ENCODE peak calls at places on chromosomes 3 and 15, in five cellular contexts. One of them, this sample, is unnamed.

GRCh38 chr3:190585771-190586630 is 72.1 kb downstream of the IL1RAP start:
- DNase-seq in IMR-90: peak
- DNase-seq in effector CD4-positive, alpha-beta T cell: no peak
- DNase-seq in body of pancreas: no peak
- DNase-seq in A673: peak
- DNase-seq in this sample: peak

GRCh38 chr3:882526-882925 is 210.3 kb upstream of the CNTN6 start:
- DNase-seq in body of pancreas: no peak
- DNase-seq in A673: no peak
- DNase-seq in IMR-90: no peak
- DNase-seq in effector CD4-positive, alpha-beta T cell: no peak
- DNase-seq in this sample: no peak

GRCh38 chr15:79007066-79007465 is 62.2 kb upstream of the CTSH start:
- DNase-seq in A673: peak
- DNase-seq in body of pancreas: peak
- DNase-seq in effector CD4-positive, alpha-beta T cell: no peak
- DNase-seq in IMR-90: peak
- DNase-seq in this sample: peak

GRCh38 chr15:41423979-41424659 is 7.2 kb downstream of the RTF1 start:
- DNase-seq in effector CD4-positive, alpha-beta T cell: no peak
- DNase-seq in body of pancreas: no peak
- DNase-seq in IMR-90: no peak
- DNase-seq in A673: no peak
- DNase-seq in this sample: no peak

GRCh38 chr15:45377630-45378148 is 655 bp downstream of the GATM start:
- DNase-seq in effector CD4-positive, alpha-beta T cell: no peak
- DNase-seq in body of pancreas: peak
- DNase-seq in A673: no peak
- DNase-seq in IMR-90: no peak
- DNase-seq in this sample: no peak

GRCh38 chr3:190116551-190117067 is 4.1 kb downstream of the P3H2 start:
- DNase-seq in A673: no peak
- DNase-seq in IMR-90: peak
- DNase-seq in body of pancreas: no peak
- DNase-seq in effector CD4-positive, alpha-beta T cell: no peak
- DNase-seq in this sample: no peak

GRCh38 chr3:111539351-111540331 is 2.4 kb upstream of the CD96 start:
- DNase-seq in body of pancreas: peak
- DNase-seq in effector CD4-positive, alpha-beta T cell: peak
- DNase-seq in IMR-90: peak
- DNase-seq in A673: peak
- DNase-seq in this sample: peak

GRCh38 chr15:60392986-60393811 is 4.6 kb downstream of the ANXA2 start:
- DNase-seq in IMR-90: peak
- DNase-seq in A673: peak
- DNase-seq in effector CD4-positive, alpha-beta T cell: no peak
- DNase-seq in body of pancreas: peak
- DNase-seq in this sample: peak

GRCh38 chr15:62896969-62897486 is 145.5 kb upstream of the TPM1 start:
- DNase-seq in body of pancreas: peak
- DNase-seq in effector CD4-positive, alpha-beta T cell: no peak
- DNase-seq in IMR-90: peak
- DNase-seq in A673: peak
- DNase-seq in this sample: peak

GRCh38 chr3:33061782-33062181 is 35.2 kb downstream of the GLB1 start:
- DNase-seq in effector CD4-positive, alpha-beta T cell: peak
- DNase-seq in A673: no peak
- DNase-seq in body of pancreas: no peak
- DNase-seq in IMR-90: peak
- DNase-seq in this sample: peak

GRCh38 chr3:124834723-124835718 is 52.1 kb downstream of the ITGB5 start:
- DNase-seq in A673: peak
- DNase-seq in body of pancreas: peak
- DNase-seq in effector CD4-positive, alpha-beta T cell: peak
- DNase-seq in IMR-90: peak
- DNase-seq in this sample: peak

GRCh38 chr3:178823556-178824229 is 247.9 kb downstream of the ZMAT3 start:
- DNase-seq in effector CD4-positive, alpha-beta T cell: no peak
- DNase-seq in A673: no peak
- DNase-seq in body of pancreas: no peak
- DNase-seq in IMR-90: no peak
- DNase-seq in this sample: peak

GRCh38 chr3:108012304-108012703 is 78.5 kb downstream of the CD47 start:
- DNase-seq in effector CD4-positive, alpha-beta T cell: no peak
- DNase-seq in A673: no peak
- DNase-seq in IMR-90: no peak
- DNase-seq in body of pancreas: no peak
- DNase-seq in this sample: no peak

GRCh38 chr3:112043621-112044201 is 9.2 kb downstream of the TMPRSS7 start:
- DNase-seq in A673: peak
- DNase-seq in IMR-90: peak
- DNase-seq in effector CD4-positive, alpha-beta T cell: peak
- DNase-seq in body of pancreas: peak
- DNase-seq in this sample: peak

GRCh38 chr3:5423523-5423922 is 236.0 kb downstream of the EDEM1 start:
- DNase-seq in IMR-90: no peak
- DNase-seq in A673: no peak
- DNase-seq in effector CD4-positive, alpha-beta T cell: no peak
- DNase-seq in body of pancreas: no peak
- DNase-seq in this sample: no peak

GRCh38 chr3:180048108-180048507 is 11.4 kb upstream of the PEX5L start:
- DNase-seq in IMR-90: no peak
- DNase-seq in body of pancreas: no peak
- DNase-seq in A673: no peak
- DNase-seq in effector CD4-positive, alpha-beta T cell: no peak
- DNase-seq in this sample: no peak

GRCh38 chr15:74202461-74203401 is at the start of gene STRA6:
- DNase-seq in effector CD4-positive, alpha-beta T cell: no peak
- DNase-seq in A673: peak
- DNase-seq in IMR-90: no peak
- DNase-seq in body of pancreas: no peak
- DNase-seq in this sample: no peak

GRCh38 chr3:25870452-25870851 is 80.6 kb downstream of the OXSM start:
- DNase-seq in body of pancreas: no peak
- DNase-seq in A673: no peak
- DNase-seq in effector CD4-positive, alpha-beta T cell: no peak
- DNase-seq in IMR-90: peak
- DNase-seq in this sample: peak

GRCh38 chr3:16249336-16249735 is 15.4 kb downstream of the DPH3 start:
- DNase-seq in body of pancreas: no peak
- DNase-seq in A673: peak
- DNase-seq in effector CD4-positive, alpha-beta T cell: no peak
- DNase-seq in IMR-90: peak
- DNase-seq in this sample: peak

GRCh38 chr15:51269496-51269895 is 68.9 kb downstream of the CYP19A1 start:
- DNase-seq in effector CD4-positive, alpha-beta T cell: no peak
- DNase-seq in IMR-90: no peak
- DNase-seq in body of pancreas: no peak
- DNase-seq in A673: no peak
- DNase-seq in this sample: no peak

GRCh38 chr3:23461069-23461468 is 257.9 kb downstream of the UBE2E2 start:
- DNase-seq in body of pancreas: no peak
- DNase-seq in IMR-90: peak
- DNase-seq in effector CD4-positive, alpha-beta T cell: no peak
- DNase-seq in A673: no peak
- DNase-seq in this sample: peak

GRCh38 chr3:145704020-145704419 is 457.0 kb downstream of the PLOD2 start:
- DNase-seq in IMR-90: no peak
- DNase-seq in A673: peak
- DNase-seq in effector CD4-positive, alpha-beta T cell: no peak
- DNase-seq in body of pancreas: no peak
- DNase-seq in this sample: peak

GRCh38 chr15:56963719-56964118 is 45.3 kb downstream of the TCF12 start:
- DNase-seq in body of pancreas: no peak
- DNase-seq in IMR-90: no peak
- DNase-seq in effector CD4-positive, alpha-beta T cell: no peak
- DNase-seq in A673: peak
- DNase-seq in this sample: no peak

GRCh38 chr3:38491215-38491614 is 4.9 kb upstream of the EXOG start:
- DNase-seq in IMR-90: no peak
- DNase-seq in effector CD4-positive, alpha-beta T cell: no peak
- DNase-seq in A673: no peak
- DNase-seq in body of pancreas: no peak
- DNase-seq in this sample: no peak

GRCh38 chr15:83657549-83657948 is 3.6 kb downstream of the ADAMTSL3 start:
- DNase-seq in IMR-90: no peak
- DNase-seq in effector CD4-positive, alpha-beta T cell: no peak
- DNase-seq in body of pancreas: no peak
- DNase-seq in A673: peak
- DNase-seq in this sample: no peak

GRCh38 chr3:146209371-146209770 is 41.5 kb downstream of the PLSCR4 start:
- DNase-seq in effector CD4-positive, alpha-beta T cell: no peak
- DNase-seq in IMR-90: no peak
- DNase-seq in body of pancreas: no peak
- DNase-seq in A673: no peak
- DNase-seq in this sample: no peak

GRCh38 chr3:171369156-171369555 is 91.0 kb downstream of the TNIK start:
- DNase-seq in IMR-90: no peak
- DNase-seq in effector CD4-positive, alpha-beta T cell: no peak
- DNase-seq in A673: no peak
- DNase-seq in body of pancreas: no peak
- DNase-seq in this sample: no peak

GRCh38 chr15:43441316-43441715 is 51.6 kb downstream of the TP53BP1 start:
- DNase-seq in body of pancreas: no peak
- DNase-seq in IMR-90: peak
- DNase-seq in A673: peak
- DNase-seq in effector CD4-positive, alpha-beta T cell: no peak
- DNase-seq in this sample: peak

GRCh38 chr3:32401541-32402052 is 9.9 kb downstream of the CMTM7 start:
- DNase-seq in IMR-90: peak
- DNase-seq in A673: peak
- DNase-seq in body of pancreas: peak
- DNase-seq in effector CD4-positive, alpha-beta T cell: peak
- DNase-seq in this sample: peak

This sample was measured in HCEC 1CT.